ENCODE peak calls at places on chromosomes 13 and 19, in nine cellular contexts. L is occipital lobe; M is NCI-H1105 treated with DMSO at 0.1 percent for 48 hours; D is activated CD4-positive, CD25-positive, alpha-beta regulatory T cell; S is esophagus squamous epithelium; X is AG08395; F is KG1; I is heart right ventricle; P is CD8-positive, alpha-beta memory T cell. R is an unnamed sample.

GRCh38 chr19:45814851-45815481 is at the start of gene RSPH6A:
- DNase-seq in L (no peak), M (peak; percentile 9), D (no peak), S (no peak), X (no peak), F (no peak), I (no peak), P (no peak), R (no peak)

GRCh38 chr13:75687145-75687763 is 51.1 kb downstream of the LMO7 start:
- DNase-seq in L (no peak), M (peak; percentile 4), D (no peak), S (no peak), X (peak; percentile 28), F (no peak), I (no peak), P (no peak), R (no peak)

GRCh38 chr19:29665826-29666633 is 769 bp downstream of the PLEKHF1 start:
- DNase-seq in L (no peak), M (no peak), D (no peak), S (no peak), X (peak; percentile 69), F (no peak), I (peak; percentile 58), P (peak; percentile 28), R (no peak)

GRCh38 chr19:49844138-49844740 is 6.7 kb upstream of the PTOV1 start:
- DNase-seq in L (no peak), M (no peak), D (no peak), S (no peak), X (no peak), F (no peak), I (no peak), P (no peak), R (no peak)

GRCh38 chr13:67614013-67614412 is 383.9 kb upstream of the PCDH9 start:
- DNase-seq in L (no peak), M (no peak), D (no peak), S (no peak), X (no peak), F (no peak), I (no peak), P (no peak), R (no peak)

GRCh38 chr19:5345895-5346386 is 5.3 kb upstream of the PTPRS start:
- DNase-seq in L (no peak), M (no peak), D (no peak), S (no peak), X (peak; percentile 43), F (no peak), I (no peak), P (no peak), R (no peak)

GRCh38 chr19:12703056-12703455 is 6.6 kb upstream of the FBXW9 start:
- DNase-seq in L (no peak), M (peak; percentile 55), D (no peak), S (no peak), X (peak; percentile 71), F (no peak), I (no peak), P (no peak), R (no peak)

GRCh38 chr13:88857256-88857655 is 1186.1 kb downstream of the SLITRK5 start:
- DNase-seq in L (no peak), M (peak; percentile 52), D (no peak), S (no peak), X (no peak), F (no peak), I (no peak), P (no peak), R (no peak)

GRCh38 chr19:10987621-10988297 is 26.9 kb downstream of the SMARCA4 start:
- DNase-seq in L (no peak), M (no peak), D (no peak), S (no peak), X (no peak), F (no peak), I (no peak), P (no peak), R (no peak)

GRCh38 chr13:46748300-46748699 is 48.7 kb downstream of the ESD start:
- DNase-seq in L (no peak), M (no peak), D (no peak), S (no peak), X (no peak), F (no peak), I (no peak), P (no peak), R (no peak)

GRCh38 chr19:52520013-52520412 is 7.5 kb upstream of the ZNF808 start:
- DNase-seq in L (no peak), M (no peak), D (no peak), S (no peak), X (no peak), F (no peak), I (no peak), P (no peak), R (no peak)

GRCh38 chr13:44843403-44843802 is 145.9 kb downstream of the NUFIP1 start:
- DNase-seq in L (no peak), M (no peak), D (no peak), S (no peak), X (peak; percentile 59), F (no peak), I (no peak), P (no peak), R (peak; percentile 13)

GRCh38 chr19:41945135-41945766 is 13.9 kb downstream of the RABAC1 start:
- DNase-seq in L (no peak), M (no peak), D (peak; percentile 72), S (peak; percentile 34), X (no peak), F (no peak), I (no peak), P (peak; percentile 97), R (no peak)

GRCh38 chr13:51771418-51772104 is 32.4 kb downstream of the DHRS12 start:
- DNase-seq in L (no peak), M (no peak), D (no peak), S (no peak), X (no peak), F (no peak), I (no peak), P (no peak), R (no peak)

GRCh38 chr13:26061947-26062346 is 10.1 kb upstream of the SHISA2 start:
- DNase-seq in L (no peak), M (no peak), D (no peak), S (no peak), X (peak; percentile 63), F (no peak), I (no peak), P (no peak), R (no peak)

GRCh38 chr19:56324425-56324824 is 9.8 kb upstream of the ZSCAN5A start:
- DNase-seq in L (no peak), M (no peak), D (no peak), S (no peak), X (no peak), F (no peak), I (no peak), P (no peak), R (no peak)

GRCh38 chr19:29622191-29623070 is 16.3 kb downstream of the POP4 start:
- DNase-seq in L (no peak), M (no peak), D (no peak), S (no peak), X (peak; percentile 42), F (no peak), I (no peak), P (peak; percentile 38), R (no peak)

GRCh38 chr19:1066251-1066747 is 668 bp upstream of the ARHGAP45 start:
- DNase-seq in L (no peak), M (no peak), D (no peak), S (no peak), X (no peak), F (no peak), I (no peak), P (no peak), R (no peak)

GRCh38 chr13:46339035-46339666 is 47.9 kb downstream of the RUBCNL start:
- DNase-seq in L (no peak), M (no peak), D (no peak), S (no peak), X (peak; percentile 36), F (peak; percentile 49), I (peak; percentile 13), P (no peak), R (no peak)

GRCh38 chr19:8607386-8607785 is 3.1 kb downstream of the ADAMTS10 start:
- DNase-seq in L (no peak), M (no peak), D (no peak), S (no peak), X (peak; percentile 57), F (no peak), I (peak; percentile 50), P (no peak), R (no peak)

R was measured in GM04504.